ENCODE peak calls at places on chromosomes 6 and 20, in six cellular contexts. Z is central memory CD4-positive, alpha-beta T cell; N is fibroblast of pulmonary artery; G is NT2/D1; V is Ammon's horn; B is dermis microvascular lymphatic vessel endothelial cell. L is an unnamed sample.

GRCh38 chr20:54668271-54669053 is 193.1 kb downstream of the DOK5 start:
- DNase-seq in N (peak; percentile 42), Z (no peak), B (peak; percentile 33), V (no peak), G (no peak), L (no peak)

GRCh38 chr6:9711313-9711712 is 703.6 kb downstream of the TFAP2A start:
- DNase-seq in Z (no peak), N (peak; percentile 13), V (no peak), B (no peak), G (no peak), L (no peak)

GRCh38 chr6:169960531-169960890 is 209.1 kb downstream of the ERMARD start:
- DNase-seq in B (no peak), V (no peak), N (no peak), G (no peak), Z (no peak), L (no peak)

GRCh38 chr6:43807228-43808061 is 37.4 kb downstream of the VEGFA start:
- DNase-seq in G (no peak), N (peak; percentile 12), B (no peak), Z (no peak), V (no peak), L (no peak)

GRCh38 chr6:152271681-152272464 is 365.3 kb downstream of the SYNE1 start:
- DNase-seq in B (no peak), Z (no peak), G (no peak), N (peak; percentile 57), V (no peak), L (no peak)

GRCh38 chr6:158848441-158848840 is 29.3 kb upstream of the EZR start:
- DNase-seq in Z (no peak), B (no peak), G (no peak), N (no peak), V (no peak), L (no peak)

GRCh38 chr20:37207176-37207575 is 27.8 kb upstream of the MROH8 start:
- DNase-seq in B (no peak), V (no peak), N (no peak), Z (no peak), G (no peak), L (no peak)

GRCh38 chr6:159212881-159213280 is 43.7 kb downstream of the FNDC1 start:
- DNase-seq in N (no peak), Z (no peak), B (no peak), G (no peak), V (no peak), L (no peak)

GRCh38 chr6:120852293-120852849 is 481.9 kb downstream of the TBC1D32 start:
- DNase-seq in B (no peak), V (no peak), Z (no peak), G (no peak), N (no peak), L (no peak)

GRCh38 chr6:4388675-4389074 is 253.3 kb upstream of the ECI2 start:
- DNase-seq in N (no peak), Z (no peak), V (no peak), B (no peak), G (peak; percentile 18), L (peak; percentile 57)

GRCh38 chr20:44891826-44892225 is 6.3 kb downstream of the YWHAB start:
- DNase-seq in Z (no peak), V (no peak), B (no peak), N (no peak), G (no peak), L (no peak)

GRCh38 chr20:39021748-39022147 is 59.6 kb downstream of the DHX35 start:
- DNase-seq in G (no peak), V (no peak), N (no peak), B (no peak), Z (no peak), L (no peak)

GRCh38 chr6:26223677-26224546 is 136.7 kb downstream of the HFE start:
- DNase-seq in V (peak; percentile 61), B (peak; percentile 96), G (no peak), N (peak; percentile 96), Z (peak; percentile 86), L (no peak)

GRCh38 chr6:127382413-127382812 is 39.0 kb upstream of the ECHDC1 start:
- DNase-seq in Z (no peak), G (no peak), B (no peak), N (no peak), V (no peak), L (no peak)

GRCh38 chr6:169082093-169082492 is 171.6 kb downstream of the THBS2 start:
- DNase-seq in B (no peak), Z (no peak), N (no peak), G (no peak), V (no peak), L (no peak)

GRCh38 chr6:18507561-18507960 is 120.4 kb downstream of the RNF144B start:
- DNase-seq in V (no peak), B (no peak), G (no peak), Z (no peak), N (peak; percentile 3), L (no peak)

GRCh38 chr6:169640983-169641382 is 60.8 kb downstream of the WDR27 start:
- DNase-seq in V (no peak), Z (no peak), N (no peak), G (no peak), B (no peak), L (no peak)

GRCh38 chr6:38571721-38572120 is 68.0 kb downstream of the BTBD9 start:
- DNase-seq in B (no peak), G (no peak), V (no peak), N (no peak), Z (no peak), L (no peak)

GRCh38 chr6:125046107-125046925 is 84.1 kb downstream of the RNF217 start:
- DNase-seq in B (no peak), G (no peak), V (no peak), N (no peak), Z (no peak), L (no peak)

GRCh38 chr6:71855406-71855805 is 30.9 kb upstream of the RIMS1 start:
- DNase-seq in V (peak; percentile 7), Z (no peak), G (no peak), B (no peak), N (no peak), L (no peak)

GRCh38 chr6:18595774-18596528 is 208.8 kb downstream of the RNF144B start:
- DNase-seq in Z (peak; percentile 12), V (peak; percentile 87), G (peak; percentile 68), N (peak; percentile 78), B (peak; percentile 62), L (peak; percentile 12)

GRCh38 chr6:25995507-25995906 is 32.9 kb downstream of the TRIM38 start:
- DNase-seq in V (no peak), G (no peak), B (no peak), Z (no peak), N (no peak), L (no peak)

GRCh38 chr6:111789593-111789992 is 83.7 kb downstream of the FYN start:
- DNase-seq in N (peak; percentile 82), B (no peak), Z (no peak), V (no peak), G (no peak), L (no peak)

GRCh38 chr20:7180261-7181045 is 413.0 kb downstream of the BMP2 start:
- DNase-seq in G (no peak), N (peak; percentile 52), Z (no peak), B (no peak), V (no peak), L (no peak)

GRCh38 chr6:87661503-87661902 is 40.5 kb downstream of the AKIRIN2 start:
- DNase-seq in Z (no peak), N (no peak), B (no peak), V (no peak), G (no peak), L (no peak)

GRCh38 chr20:38278763-38279162 is 18.2 kb upstream of the KIAA1755 start:
- DNase-seq in B (no peak), G (no peak), N (no peak), V (no peak), Z (no peak), L (no peak)

GRCh38 chr6:31086788-31087440 is 25.5 kb downstream of the C6orf15 start:
- DNase-seq in Z (no peak), B (peak; percentile 70), G (no peak), N (peak; percentile 50), V (no peak), L (no peak)

GRCh38 chr6:82068721-82069120 is 178.8 kb downstream of the IBTK start:
- DNase-seq in V (no peak), B (no peak), Z (no peak), N (no peak), G (no peak), L (no peak)

L was measured in iPS DF 19.7.